ENCODE peak calls at places on chromosomes 3 and 15, in five cellular contexts. One of them, this sample, is unnamed.

GRCh38 chr3:113242091-113242581 is 30.8 kb downstream of the BOC start:
- DNase-seq in K562: no peak
- DNase-seq in HCT116: no peak
- DNase-seq in GM23338: no peak
- DNase-seq in Panc1: no peak
- DNase-seq in this sample: no peak

GRCh38 chr3:128349963-128350599 is 116.6 kb downstream of the DNAJB8 start:
- DNase-seq in K562: no peak
- DNase-seq in HCT116: no peak
- DNase-seq in GM23338: no peak
- DNase-seq in Panc1: no peak
- DNase-seq in this sample: no peak

GRCh38 chr3:85709483-85709882 is 750.7 kb downstream of the CADM2 start:
- DNase-seq in K562: no peak
- DNase-seq in HCT116: no peak
- DNase-seq in GM23338: no peak
- DNase-seq in Panc1: no peak
- DNase-seq in this sample: no peak

GRCh38 chr3:148827585-148827984 is at the start of gene CPB1:
- DNase-seq in K562: no peak
- DNase-seq in HCT116: no peak
- DNase-seq in GM23338: no peak
- DNase-seq in Panc1: no peak
- DNase-seq in this sample: no peak

GRCh38 chr15:32861741-32862140 is 143.9 kb downstream of the GREM1 start:
- DNase-seq in K562: no peak
- DNase-seq in HCT116: no peak
- DNase-seq in GM23338: peak
- DNase-seq in Panc1: no peak
- DNase-seq in this sample: no peak

GRCh38 chr3:123353852-123354238 is 95.0 kb downstream of the ADCY5 start:
- DNase-seq in K562: no peak
- DNase-seq in HCT116: no peak
- DNase-seq in GM23338: no peak
- DNase-seq in Panc1: no peak
- DNase-seq in this sample: no peak

GRCh38 chr3:106392905-106393304 is 524.1 kb upstream of the CBLB start:
- DNase-seq in K562: no peak
- DNase-seq in HCT116: no peak
- DNase-seq in GM23338: no peak
- DNase-seq in Panc1: no peak
- DNase-seq in this sample: no peak

GRCh38 chr3:127671523-127672428 is 976 bp upstream of the ABTB1 start:
- DNase-seq in K562: peak
- DNase-seq in HCT116: no peak
- DNase-seq in GM23338: peak
- DNase-seq in Panc1: no peak
- DNase-seq in this sample: peak

GRCh38 chr3:53846134-53846850 is at the start of the genes CHDH and IL17RB:
- DNase-seq in K562: peak
- DNase-seq in HCT116: peak
- DNase-seq in GM23338: peak
- DNase-seq in Panc1: no peak
- DNase-seq in this sample: peak

GRCh38 chr15:27479232-27480140 is 508.5 kb downstream of the GABRG3 start:
- DNase-seq in K562: no peak
- DNase-seq in HCT116: no peak
- DNase-seq in GM23338: no peak
- DNase-seq in Panc1: no peak
- DNase-seq in this sample: no peak

GRCh38 chr3:151837057-151837456 is 23.1 kb downstream of the AADAC start:
- DNase-seq in K562: peak
- DNase-seq in HCT116: peak
- DNase-seq in GM23338: peak
- DNase-seq in Panc1: peak
- DNase-seq in this sample: peak

GRCh38 chr15:63968700-63969099 is 77.6 kb downstream of the DAPK2 start:
- DNase-seq in K562: no peak
- DNase-seq in HCT116: no peak
- DNase-seq in GM23338: no peak
- DNase-seq in Panc1: no peak
- DNase-seq in this sample: no peak

GRCh38 chr3:99172736-99173657 is 271.5 kb upstream of the DCBLD2 start:
- DNase-seq in K562: peak
- DNase-seq in HCT116: peak
- DNase-seq in GM23338: peak
- DNase-seq in Panc1: peak
- DNase-seq in this sample: peak

GRCh38 chr3:95312650-95313049 is 1249.8 kb downstream of the NSUN3 start:
- DNase-seq in K562: no peak
- DNase-seq in HCT116: no peak
- DNase-seq in GM23338: no peak
- DNase-seq in Panc1: no peak
- DNase-seq in this sample: no peak

GRCh38 chr3:194255252-194256039 is 95.7 kb downstream of the CPN2 start:
- DNase-seq in K562: peak
- DNase-seq in HCT116: no peak
- DNase-seq in GM23338: no peak
- DNase-seq in Panc1: no peak
- DNase-seq in this sample: peak

GRCh38 chr15:51006336-51006985 is 88.2 kb downstream of the TNFAIP8L3 start:
- DNase-seq in K562: no peak
- DNase-seq in HCT116: no peak
- DNase-seq in GM23338: no peak
- DNase-seq in Panc1: no peak
- DNase-seq in this sample: no peak

DNA sequence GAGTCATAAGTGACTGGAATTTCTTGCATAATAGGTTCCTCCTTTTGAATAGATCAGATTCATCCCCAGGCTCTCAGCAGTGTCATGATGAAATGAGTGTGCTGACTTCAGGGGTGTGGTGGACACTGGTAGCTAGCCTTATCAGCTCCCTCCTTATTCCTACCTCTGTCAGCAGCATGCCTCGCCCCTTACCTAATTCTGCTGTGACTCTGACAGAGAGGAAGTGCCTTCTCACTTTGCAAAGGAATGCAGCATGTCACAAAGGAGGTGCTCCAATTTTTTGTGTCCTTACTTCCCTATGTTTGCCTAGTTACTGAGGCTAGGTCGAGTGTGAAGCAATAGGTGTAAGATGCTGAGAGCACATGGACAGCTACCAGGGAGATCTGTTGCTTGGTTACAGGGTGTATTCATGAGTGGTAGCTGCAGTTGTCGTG is 90.6 kb downstream of the TNFAIP8L3 start:
- DNase-seq in K562: peak
- DNase-seq in HCT116: no peak
- DNase-seq in GM23338: peak
- DNase-seq in Panc1: no peak
- DNase-seq in this sample: peak
- TF ChIP-seq REST in K562: no peak
- TF ChIP-seq REST in HCT116: no peak
- TF ChIP-seq REST in GM23338: no peak
- TF ChIP-seq REST in Panc1: no peak
- TF ChIP-seq REST in this sample: no peak

GRCh38 chr3:8368598-8368997 is 133.0 kb upstream of the LMCD1 start:
- DNase-seq in K562: no peak
- DNase-seq in HCT116: no peak
- DNase-seq in GM23338: no peak
- DNase-seq in Panc1: no peak
- DNase-seq in this sample: no peak
- H3K4me3 ChIP-seq in K562: no peak
- H3K4me3 ChIP-seq in HCT116: no peak
- H3K4me3 ChIP-seq in GM23338: no peak
- H3K4me3 ChIP-seq in Panc1: no peak
- H3K4me3 ChIP-seq in this sample: no peak

DNA sequence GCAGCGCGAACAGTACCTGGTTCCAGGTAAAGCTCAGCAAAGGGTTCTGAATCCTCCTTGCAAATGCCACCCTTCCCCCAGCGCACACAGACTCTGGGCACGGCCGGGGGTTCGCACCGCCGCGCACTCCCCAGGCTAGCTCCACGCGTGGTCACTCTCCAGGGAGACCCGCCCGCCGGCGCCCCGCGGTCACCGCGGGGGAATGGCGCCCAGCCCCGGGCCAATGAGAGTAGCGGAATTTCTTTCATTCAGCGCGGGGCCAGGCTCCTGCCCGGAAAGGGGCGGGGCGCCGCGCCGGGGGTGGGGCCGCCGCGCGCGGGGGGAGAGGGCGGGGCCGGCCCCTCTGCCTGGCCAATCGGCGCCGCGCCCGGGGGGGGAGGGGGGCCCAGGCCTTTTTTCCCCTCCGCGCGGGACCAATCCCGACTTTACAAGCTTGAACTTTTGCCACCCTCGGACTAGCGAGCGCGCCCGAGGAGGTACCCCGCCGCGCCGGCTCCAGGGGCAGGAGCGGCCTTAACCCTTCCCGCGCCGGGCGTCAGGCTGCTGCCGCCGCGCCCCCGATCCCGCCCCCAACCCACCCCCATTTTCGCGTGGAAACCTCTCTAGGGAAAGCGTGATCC is 1.1 kb upstream of the SMAD6 start:
- DNase-seq in K562: peak
- DNase-seq in HCT116: peak
- DNase-seq in GM23338: peak
- DNase-seq in Panc1: no peak
- DNase-seq in this sample: peak
- TF ChIP-seq POLR2AphosphoS5 in K562: no peak
- TF ChIP-seq POLR2AphosphoS5 in HCT116: peak
- TF ChIP-seq POLR2AphosphoS5 in GM23338: peak
- TF ChIP-seq POLR2AphosphoS5 in Panc1: peak
- TF ChIP-seq POLR2AphosphoS5 in this sample: peak

DNA sequence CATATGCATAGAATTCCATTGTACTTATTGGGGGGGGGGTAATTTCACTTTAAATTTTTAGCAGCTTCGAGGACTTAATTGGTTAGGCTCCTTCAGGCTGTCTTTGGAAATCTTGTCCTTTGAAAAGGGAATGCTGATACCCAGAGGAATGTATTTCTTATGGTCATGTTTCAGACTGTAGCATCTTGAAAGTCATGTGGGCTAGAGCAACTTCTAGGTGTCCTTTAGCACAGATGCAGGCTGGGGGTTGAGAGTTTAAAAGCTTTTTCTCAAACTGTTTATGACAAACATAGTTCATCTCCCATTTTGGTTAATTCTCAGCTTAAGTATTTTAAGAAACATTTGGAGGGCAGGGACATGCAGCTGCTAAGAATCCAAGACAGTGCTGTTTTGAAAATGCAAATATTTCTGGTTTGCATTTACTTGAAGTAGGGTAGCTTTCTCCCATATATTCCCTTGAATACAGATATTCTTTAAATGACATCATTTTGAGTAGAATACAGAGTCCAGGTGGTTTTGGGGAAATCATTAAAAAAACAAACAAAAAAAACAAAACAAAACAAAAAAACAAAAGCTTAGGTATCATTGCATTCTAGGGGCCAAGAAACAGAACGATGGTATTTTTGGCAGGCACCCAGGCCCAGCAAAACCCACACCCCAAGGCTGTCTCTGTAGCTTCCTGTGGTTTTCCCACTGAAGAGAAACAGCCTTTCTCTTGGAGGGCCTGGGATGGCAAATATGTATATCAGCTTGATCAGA is 119.9 kb downstream of the ATG7 start:
- DNase-seq in K562: no peak
- DNase-seq in HCT116: no peak
- DNase-seq in GM23338: no peak
- DNase-seq in Panc1: no peak
- DNase-seq in this sample: no peak
- TF ChIP-seq REST in K562: no peak
- TF ChIP-seq REST in HCT116: no peak
- TF ChIP-seq REST in GM23338: no peak
- TF ChIP-seq REST in Panc1: no peak
- TF ChIP-seq REST in this sample: no peak

DNA sequence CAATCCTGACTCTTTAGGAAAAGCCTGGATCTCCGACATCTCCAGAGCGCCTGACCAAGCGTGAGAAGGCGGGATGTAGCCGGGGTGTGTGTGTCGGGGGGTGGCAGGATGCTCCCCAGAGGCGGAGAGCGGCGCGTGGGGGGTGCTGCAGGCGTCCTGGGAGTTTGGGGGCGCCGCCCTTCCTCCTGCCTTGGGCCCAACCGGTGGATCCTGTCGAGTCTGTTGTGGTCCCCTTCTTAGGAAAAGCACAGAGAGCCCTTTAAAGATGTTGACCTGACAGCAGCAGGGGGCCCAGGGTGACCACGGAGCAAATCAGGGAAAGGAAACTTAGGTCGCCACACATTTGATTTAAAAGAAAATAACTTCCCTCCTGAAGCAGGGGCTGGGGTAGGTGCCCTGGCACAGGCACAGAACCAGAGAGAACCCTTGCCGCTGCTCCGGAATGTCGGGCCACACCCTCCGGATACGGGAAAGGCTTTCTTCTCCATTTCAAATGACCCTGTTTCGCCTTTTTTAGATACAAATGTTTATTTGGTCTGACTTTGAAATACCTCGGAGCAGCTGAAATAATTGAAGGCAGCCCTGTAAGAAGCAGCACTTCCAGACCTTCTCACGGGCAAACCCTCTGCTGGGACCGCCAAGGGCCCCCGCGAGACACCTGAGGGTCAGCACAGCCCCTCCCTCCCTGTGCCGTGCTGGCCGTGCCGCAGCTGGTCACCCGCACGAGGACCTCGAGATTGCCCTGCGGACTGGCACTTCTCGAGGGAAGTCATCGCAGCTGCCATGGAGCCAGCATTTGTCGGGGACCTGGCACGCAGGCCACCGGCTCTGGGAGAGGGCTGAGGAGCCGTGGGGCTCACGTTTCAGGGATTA is 102.9 kb upstream of the KLF13 start:
- DNase-seq in K562: no peak
- DNase-seq in HCT116: no peak
- DNase-seq in GM23338: peak
- DNase-seq in Panc1: no peak
- DNase-seq in this sample: no peak
- H3K4me3 ChIP-seq in K562: no peak
- H3K4me3 ChIP-seq in HCT116: no peak
- H3K4me3 ChIP-seq in GM23338: peak
- H3K4me3 ChIP-seq in Panc1: peak
- H3K4me3 ChIP-seq in this sample: no peak

DNA sequence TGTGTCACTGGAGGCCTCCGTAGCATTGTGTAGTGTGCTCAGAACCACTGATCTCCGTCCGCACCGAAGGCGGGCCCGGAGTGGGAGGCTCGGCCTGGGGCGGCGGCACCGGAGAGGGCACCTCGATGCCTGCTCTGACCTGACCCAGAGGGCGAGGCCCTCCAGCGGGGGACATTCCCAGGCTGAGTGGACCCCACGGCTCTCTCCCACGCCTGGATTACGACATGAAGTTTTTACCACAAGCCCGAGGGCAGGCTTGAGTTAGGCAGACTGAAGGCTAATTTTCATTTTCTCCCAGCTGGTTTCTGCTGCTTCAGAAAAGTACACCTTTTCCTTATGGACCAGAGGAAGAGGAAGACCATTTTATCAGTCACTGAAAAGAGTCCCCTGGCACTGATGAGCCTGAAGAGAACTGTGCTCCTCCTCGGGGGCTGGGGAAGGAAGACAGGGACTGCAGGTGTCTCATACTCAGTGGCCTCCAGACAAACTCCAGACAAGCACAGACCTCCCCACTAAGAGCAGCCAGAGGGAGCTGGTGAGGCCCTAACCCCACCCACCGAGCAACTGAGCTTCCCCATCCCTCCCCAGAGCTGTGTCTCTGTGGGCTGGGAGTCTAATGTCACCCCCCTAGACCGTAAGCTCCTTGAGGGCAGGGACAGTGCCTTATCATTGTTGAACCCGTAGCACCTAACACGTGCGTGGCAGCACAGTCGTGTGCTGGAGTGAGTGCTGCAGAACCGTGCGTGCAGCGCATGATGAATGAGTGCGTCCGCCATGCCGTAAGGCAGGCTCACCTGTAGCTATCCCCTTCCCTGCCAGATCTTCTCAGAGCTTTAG is 74.5 kb upstream of the BLM start:
- DNase-seq in K562: no peak
- DNase-seq in HCT116: no peak
- DNase-seq in GM23338: peak
- DNase-seq in Panc1: no peak
- DNase-seq in this sample: no peak
- TF ChIP-seq POLR2AphosphoS5 in K562: no peak
- TF ChIP-seq POLR2AphosphoS5 in HCT116: no peak
- TF ChIP-seq POLR2AphosphoS5 in GM23338: no peak
- TF ChIP-seq POLR2AphosphoS5 in Panc1: no peak
- TF ChIP-seq POLR2AphosphoS5 in this sample: no peak